ENCODE peak calls at places on chromosomes 11 and 22, in five cellular contexts. One of them, this sample, is unnamed.

GRCh38 chr11:110295487-110296225 is 758 bp downstream of the RDX start:
- DNase-seq in tibial artery: peak
- DNase-seq in pancreas: peak
- DNase-seq in caudate nucleus: no peak
- DNase-seq in lower lobe of right lung: peak
- DNase-seq in this sample: peak

GRCh38 chr22:17443413-17444203 is 74.3 kb downstream of the CECR2 start:
- DNase-seq in tibial artery: no peak
- DNase-seq in pancreas: no peak
- DNase-seq in caudate nucleus: no peak
- DNase-seq in lower lobe of right lung: no peak
- DNase-seq in this sample: no peak

GRCh38 chr22:19817561-19818263 is 37.0 kb downstream of the GNB1L start:
- DNase-seq in tibial artery: peak
- DNase-seq in pancreas: no peak
- DNase-seq in caudate nucleus: no peak
- DNase-seq in lower lobe of right lung: peak
- DNase-seq in this sample: no peak

GRCh38 chr11:86174101-86175046 is 70.2 kb upstream of the EED start:
- DNase-seq in tibial artery: peak
- DNase-seq in pancreas: peak
- DNase-seq in caudate nucleus: peak
- DNase-seq in lower lobe of right lung: no peak
- DNase-seq in this sample: peak

GRCh38 chr11:134139873-134140331 is 71.0 kb downstream of the JAM3 start:
- DNase-seq in tibial artery: no peak
- DNase-seq in pancreas: no peak
- DNase-seq in caudate nucleus: peak
- DNase-seq in lower lobe of right lung: no peak
- DNase-seq in this sample: peak

GRCh38 chr11:69397732-69398131 is 83.7 kb upstream of the LINC01488 start:
- DNase-seq in tibial artery: peak
- DNase-seq in pancreas: no peak
- DNase-seq in caudate nucleus: no peak
- DNase-seq in lower lobe of right lung: no peak
- DNase-seq in this sample: no peak

GRCh38 chr11:35142481-35143207 is 3.7 kb downstream of the CD44 start:
- DNase-seq in tibial artery: no peak
- DNase-seq in pancreas: no peak
- DNase-seq in caudate nucleus: no peak
- DNase-seq in lower lobe of right lung: no peak
- DNase-seq in this sample: no peak

GRCh38 chr11:64455436-64456261 is 96.7 kb downstream of the RPS6KA4 start:
- DNase-seq in tibial artery: peak
- DNase-seq in pancreas: peak
- DNase-seq in caudate nucleus: no peak
- DNase-seq in lower lobe of right lung: no peak
- DNase-seq in this sample: no peak

GRCh38 chr22:31750365-31751284 is 693 bp upstream of the PRR14L start:
- DNase-seq in tibial artery: no peak
- DNase-seq in pancreas: no peak
- DNase-seq in caudate nucleus: no peak
- DNase-seq in lower lobe of right lung: no peak
- DNase-seq in this sample: no peak

GRCh38 chr11:17076517-17077239 is 789 bp downstream of the RPS13 start:
- DNase-seq in tibial artery: no peak
- DNase-seq in pancreas: no peak
- DNase-seq in caudate nucleus: no peak
- DNase-seq in lower lobe of right lung: no peak
- DNase-seq in this sample: no peak

GRCh38 chr11:95788921-95789505 is 569 bp downstream of the FAM76B start:
- DNase-seq in tibial artery: no peak
- DNase-seq in pancreas: no peak
- DNase-seq in caudate nucleus: no peak
- DNase-seq in lower lobe of right lung: no peak
- DNase-seq in this sample: no peak

GRCh38 chr22:27866136-27867091 is 52.6 kb downstream of the PITPNB start:
- DNase-seq in tibial artery: peak
- DNase-seq in pancreas: no peak
- DNase-seq in caudate nucleus: no peak
- DNase-seq in lower lobe of right lung: no peak
- DNase-seq in this sample: no peak

GRCh38 chr22:50699001-50699753 is 26.6 kb downstream of the SHANK3 start:
- DNase-seq in tibial artery: no peak
- DNase-seq in pancreas: no peak
- DNase-seq in caudate nucleus: no peak
- DNase-seq in lower lobe of right lung: peak
- DNase-seq in this sample: no peak

GRCh38 chr11:132973686-132974085 is 558.6 kb downstream of the OPCML start:
- DNase-seq in tibial artery: no peak
- DNase-seq in pancreas: no peak
- DNase-seq in caudate nucleus: no peak
- DNase-seq in lower lobe of right lung: no peak
- DNase-seq in this sample: no peak

GRCh38 chr11:132977241-132977640 is 555.1 kb downstream of the OPCML start:
- DNase-seq in tibial artery: no peak
- DNase-seq in pancreas: no peak
- DNase-seq in caudate nucleus: no peak
- DNase-seq in lower lobe of right lung: no peak
- DNase-seq in this sample: no peak

GRCh38 chr11:132976115-132976514 is 556.2 kb downstream of the OPCML start:
- DNase-seq in tibial artery: no peak
- DNase-seq in pancreas: no peak
- DNase-seq in caudate nucleus: no peak
- DNase-seq in lower lobe of right lung: no peak
- DNase-seq in this sample: no peak

GRCh38 chr11:132969892-132970291 is 562.4 kb downstream of the OPCML start:
- DNase-seq in tibial artery: no peak
- DNase-seq in pancreas: no peak
- DNase-seq in caudate nucleus: no peak
- DNase-seq in lower lobe of right lung: no peak
- DNase-seq in this sample: no peak

DNA sequence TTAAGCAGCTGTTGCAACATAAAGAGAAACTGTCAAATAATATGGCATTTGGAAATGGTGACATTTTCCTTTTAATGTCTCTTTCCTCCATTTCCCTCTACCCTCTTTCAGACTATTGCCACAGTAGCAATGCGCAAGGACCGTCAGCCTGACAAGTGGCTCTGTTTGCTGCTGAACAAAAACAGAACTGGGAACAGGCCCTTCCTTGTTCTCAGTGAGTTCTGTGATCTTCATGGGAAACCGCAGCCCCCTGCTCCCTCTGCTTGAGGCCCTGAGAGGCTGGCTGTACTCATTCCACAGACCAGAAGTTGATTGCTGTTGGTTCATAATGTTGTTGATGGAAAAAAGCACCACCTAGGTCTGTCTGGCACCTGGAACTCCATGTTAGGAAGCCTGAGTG is 559.7 kb downstream of the OPCML start:
- DNase-seq in tibial artery: no peak
- DNase-seq in pancreas: no peak
- DNase-seq in caudate nucleus: peak
- DNase-seq in lower lobe of right lung: no peak
- DNase-seq in this sample: no peak
- H3K27ac ChIP-seq in tibial artery: no peak
- H3K27ac ChIP-seq in pancreas: no peak
- H3K27ac ChIP-seq in caudate nucleus: peak
- H3K27ac ChIP-seq in lower lobe of right lung: no peak
- H3K27ac ChIP-seq in this sample: peak

DNA sequence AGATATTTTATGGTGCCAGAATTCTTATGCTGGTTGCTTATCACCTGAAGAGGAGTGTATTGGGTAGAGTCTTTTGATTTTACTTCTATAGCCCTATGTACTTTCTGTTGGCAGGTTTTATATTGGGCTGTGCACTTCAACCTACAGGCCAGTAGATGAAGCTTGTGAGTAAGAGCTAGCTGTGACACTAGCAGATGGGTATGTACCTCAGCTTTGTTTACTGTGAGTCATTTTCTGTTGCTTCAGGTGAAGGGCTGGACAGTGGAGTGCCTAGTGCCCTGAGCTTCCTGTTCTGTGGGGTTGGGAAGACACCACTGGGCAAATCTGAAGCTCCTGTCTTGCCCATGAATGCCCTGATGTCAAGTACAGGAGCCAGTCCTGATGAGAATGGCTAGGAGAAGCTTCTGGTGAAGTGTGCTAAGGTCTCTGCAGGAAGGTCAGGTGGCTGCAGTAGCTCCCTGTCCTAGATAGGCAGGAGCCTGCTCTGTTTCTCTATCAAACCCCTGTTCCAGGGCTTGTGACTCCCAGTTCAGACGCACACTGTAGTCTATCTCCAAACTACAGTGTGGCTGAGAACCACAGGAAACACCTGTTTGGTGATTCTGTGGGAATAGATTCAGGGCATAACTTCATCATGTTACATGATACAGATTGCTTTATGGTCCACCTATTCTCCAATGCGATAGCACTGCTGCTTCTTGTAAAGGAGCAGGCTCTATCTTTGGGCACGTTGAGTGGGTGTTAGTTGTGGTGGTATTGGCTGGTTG is 755.7 kb downstream of the KCNA4 start:
- DNase-seq in tibial artery: no peak
- DNase-seq in pancreas: no peak
- DNase-seq in caudate nucleus: no peak
- DNase-seq in lower lobe of right lung: no peak
- DNase-seq in this sample: no peak
- H3K27ac ChIP-seq in tibial artery: no peak
- H3K27ac ChIP-seq in pancreas: no peak
- H3K27ac ChIP-seq in caudate nucleus: no peak
- H3K27ac ChIP-seq in lower lobe of right lung: no peak
- H3K27ac ChIP-seq in this sample: no peak

GRCh38 chr11:7651700-7652099 is 21.6 kb downstream of the CYB5R2 start:
- DNase-seq in tibial artery: no peak
- DNase-seq in pancreas: no peak
- DNase-seq in caudate nucleus: peak
- DNase-seq in lower lobe of right lung: no peak
- DNase-seq in this sample: peak
- H3K27ac ChIP-seq in tibial artery: no peak
- H3K27ac ChIP-seq in pancreas: no peak
- H3K27ac ChIP-seq in caudate nucleus: peak
- H3K27ac ChIP-seq in lower lobe of right lung: no peak
- H3K27ac ChIP-seq in this sample: peak

GRCh38 chr11:66022401-66023185 is 3.7 kb downstream of the CATSPER1 start:
- DNase-seq in tibial artery: peak
- DNase-seq in pancreas: peak
- DNase-seq in caudate nucleus: peak
- DNase-seq in lower lobe of right lung: peak
- DNase-seq in this sample: peak

GRCh38 chr11:66020212-66020611 is 6.1 kb downstream of the CATSPER1 start:
- DNase-seq in tibial artery: no peak
- DNase-seq in pancreas: no peak
- DNase-seq in caudate nucleus: no peak
- DNase-seq in lower lobe of right lung: no peak
- DNase-seq in this sample: no peak

GRCh38 chr11:66017354-66017753 is 5.5 kb downstream of the CST6 start:
- DNase-seq in tibial artery: no peak
- DNase-seq in pancreas: no peak
- DNase-seq in caudate nucleus: no peak
- DNase-seq in lower lobe of right lung: no peak
- DNase-seq in this sample: no peak

GRCh38 chr11:66016793-66017177 is 5.0 kb downstream of the CST6 start:
- DNase-seq in tibial artery: no peak
- DNase-seq in pancreas: no peak
- DNase-seq in caudate nucleus: no peak
- DNase-seq in lower lobe of right lung: no peak
- DNase-seq in this sample: no peak

DNA sequence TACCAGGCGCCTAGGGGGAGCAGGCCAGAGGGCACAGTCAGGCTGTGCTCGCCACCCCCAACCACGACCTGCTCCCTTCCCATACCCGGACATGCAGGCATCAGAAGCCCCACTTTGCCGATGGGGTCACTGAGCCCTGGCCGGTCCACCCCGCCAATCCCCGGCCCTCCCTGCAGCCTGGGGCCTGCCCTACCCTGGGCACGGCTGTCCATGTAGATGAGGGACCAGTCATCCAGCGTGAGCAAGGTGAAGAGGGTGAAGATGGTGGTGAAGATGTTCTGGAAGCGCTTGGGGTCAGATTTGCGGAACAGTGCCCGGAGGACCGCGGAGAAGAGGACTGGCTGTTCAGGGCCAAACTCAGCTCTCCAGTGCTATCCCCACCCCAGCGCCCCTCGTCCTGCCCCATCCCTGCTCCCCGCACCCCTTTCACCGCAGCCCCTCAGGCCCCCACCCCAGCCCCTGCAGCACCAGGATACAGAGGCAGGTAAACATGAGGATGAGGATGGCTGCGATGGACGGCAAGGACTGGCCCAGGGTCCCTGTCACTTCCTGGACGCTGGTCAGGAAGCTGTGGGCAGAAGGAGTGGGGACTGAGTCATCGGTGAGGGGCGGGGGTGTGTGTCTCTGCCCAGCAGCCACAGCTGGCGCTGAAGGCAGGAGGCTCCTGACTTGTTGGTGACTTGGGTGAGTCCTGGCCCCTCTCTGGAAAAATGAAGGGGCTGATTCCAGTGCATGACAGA is 5.5 kb downstream of the CATSPER1 start:
- DNase-seq in tibial artery: peak
- DNase-seq in pancreas: no peak
- DNase-seq in caudate nucleus: no peak
- DNase-seq in lower lobe of right lung: peak
- DNase-seq in this sample: no peak
- H3K27ac ChIP-seq in tibial artery: peak
- H3K27ac ChIP-seq in pancreas: no peak
- H3K27ac ChIP-seq in caudate nucleus: no peak
- H3K27ac ChIP-seq in lower lobe of right lung: no peak
- H3K27ac ChIP-seq in this sample: no peak

DNA sequence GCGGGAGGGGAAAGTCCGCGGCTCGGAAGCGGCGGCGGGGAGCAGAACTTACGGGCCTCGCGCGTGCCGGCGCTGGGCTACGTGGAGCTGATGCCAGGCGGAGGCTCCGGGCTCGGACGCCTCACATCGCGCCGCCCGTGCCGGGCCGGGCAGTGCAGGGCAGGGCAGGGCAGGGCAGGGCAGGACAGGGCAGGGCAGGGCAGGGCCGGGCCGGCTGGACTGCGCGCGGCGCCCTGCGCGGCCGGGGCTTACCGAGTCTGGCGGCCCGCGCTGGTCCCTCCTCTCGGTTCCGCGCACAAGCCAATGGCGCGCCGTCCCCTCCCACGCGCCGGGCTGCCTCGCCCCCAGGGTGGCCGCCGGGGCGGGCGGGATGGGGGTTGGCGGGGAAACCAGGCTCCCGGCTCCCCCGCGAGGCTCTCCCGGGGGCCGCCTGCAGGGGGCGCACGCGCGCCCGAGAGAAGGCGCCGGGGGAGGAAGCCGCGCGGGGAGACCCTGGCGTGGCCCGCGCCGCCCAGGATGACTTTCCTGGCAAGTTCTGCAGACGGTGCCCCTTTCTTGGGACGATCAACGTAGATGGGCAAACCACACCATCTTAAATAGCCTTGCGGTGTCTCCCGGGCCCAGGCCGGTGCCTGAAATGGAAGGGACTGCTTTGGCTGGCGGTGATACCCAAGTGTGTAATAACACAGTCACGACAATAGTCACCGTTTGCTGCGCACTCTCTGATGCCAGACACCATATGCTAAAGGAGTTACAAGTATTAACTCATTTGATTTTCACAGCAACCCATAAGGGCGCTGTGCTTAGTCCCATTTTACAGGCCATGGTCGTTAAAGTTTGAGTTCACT is at the start of gene TP53I11:
- DNase-seq in tibial artery: peak
- DNase-seq in pancreas: peak
- DNase-seq in caudate nucleus: no peak
- DNase-seq in lower lobe of right lung: peak
- DNase-seq in this sample: no peak
- H3K27ac ChIP-seq in tibial artery: peak
- H3K27ac ChIP-seq in pancreas: peak
- H3K27ac ChIP-seq in caudate nucleus: no peak
- H3K27ac ChIP-seq in lower lobe of right lung: peak
- H3K27ac ChIP-seq in this sample: peak

GRCh38 chr11:22031791-22032190 is 161.1 kb upstream of the ANO5 start:
- DNase-seq in tibial artery: no peak
- DNase-seq in pancreas: no peak
- DNase-seq in caudate nucleus: no peak
- DNase-seq in lower lobe of right lung: no peak
- DNase-seq in this sample: no peak
- H3K27ac ChIP-seq in tibial artery: no peak
- H3K27ac ChIP-seq in pancreas: no peak
- H3K27ac ChIP-seq in caudate nucleus: no peak
- H3K27ac ChIP-seq in lower lobe of right lung: no peak
- H3K27ac ChIP-seq in this sample: no peak